ENCODE peak calls at places on chromosomes 6 and 20, in nine cellular contexts. One of them, this sample, is unnamed.

GRCh38 chr20:2301164-2301622 is 5.4 kb downstream of the TGM3 start:
- DNase-seq in testis: peak; percentile 49
- DNase-seq in uterus: peak; percentile 17
- DNase-seq in H1: no peak
- DNase-seq in naive thymus-derived CD4-positive, alpha-beta T cell: no peak
- DNase-seq in kidney: no peak
- DNase-seq in sigmoid colon: peak; percentile 77
- DNase-seq in HCT116: no peak
- DNase-seq in CD8-positive, alpha-beta T cell: no peak
- DNase-seq in this sample: peak; percentile 80

GRCh38 chr20:55173601-55174000 is 698.2 kb downstream of the DOK5 start:
- DNase-seq in H1: no peak
- DNase-seq in uterus: no peak
- DNase-seq in CD8-positive, alpha-beta T cell: no peak
- DNase-seq in testis: peak; percentile 15
- DNase-seq in kidney: no peak
- DNase-seq in sigmoid colon: no peak
- DNase-seq in naive thymus-derived CD4-positive, alpha-beta T cell: no peak
- DNase-seq in HCT116: no peak
- DNase-seq in this sample: no peak

GRCh38 chr6:28252507-28252975 is 472 bp upstream of the ZKSCAN4 start:
- DNase-seq in naive thymus-derived CD4-positive, alpha-beta T cell: no peak
- DNase-seq in uterus: no peak
- DNase-seq in kidney: no peak
- DNase-seq in H1: no peak
- DNase-seq in sigmoid colon: no peak
- DNase-seq in testis: no peak
- DNase-seq in HCT116: no peak
- DNase-seq in CD8-positive, alpha-beta T cell: no peak
- DNase-seq in this sample: no peak

GRCh38 chr6:30541515-30542403 is 14.5 kb downstream of the GNL1 start:
- DNase-seq in HCT116: peak; percentile 83
- DNase-seq in H1: peak; percentile 57
- DNase-seq in CD8-positive, alpha-beta T cell: peak; percentile 83
- DNase-seq in kidney: peak; percentile 83
- DNase-seq in naive thymus-derived CD4-positive, alpha-beta T cell: peak; percentile 82
- DNase-seq in testis: peak; percentile 86
- DNase-seq in sigmoid colon: peak; percentile 86
- DNase-seq in uterus: peak; percentile 77
- DNase-seq in this sample: peak; percentile 83

GRCh38 chr6:94510877-94511276 is 1066.5 kb upstream of the MANEA start:
- DNase-seq in CD8-positive, alpha-beta T cell: no peak
- DNase-seq in HCT116: no peak
- DNase-seq in kidney: peak; percentile 62
- DNase-seq in naive thymus-derived CD4-positive, alpha-beta T cell: no peak
- DNase-seq in sigmoid colon: peak; percentile 57
- DNase-seq in H1: no peak
- DNase-seq in testis: peak; percentile 14
- DNase-seq in uterus: no peak
- DNase-seq in this sample: no peak

GRCh38 chr6:131954099-131954774 is 3.1 kb upstream of the CCN2 start:
- DNase-seq in uterus: no peak
- DNase-seq in H1: no peak
- DNase-seq in CD8-positive, alpha-beta T cell: no peak
- DNase-seq in sigmoid colon: no peak
- DNase-seq in testis: no peak
- DNase-seq in naive thymus-derived CD4-positive, alpha-beta T cell: no peak
- DNase-seq in kidney: no peak
- DNase-seq in HCT116: no peak
- DNase-seq in this sample: no peak

GRCh38 chr20:52539891-52540290 is 348.3 kb upstream of the ZFP64 start:
- DNase-seq in naive thymus-derived CD4-positive, alpha-beta T cell: no peak
- DNase-seq in uterus: no peak
- DNase-seq in H1: no peak
- DNase-seq in HCT116: no peak
- DNase-seq in kidney: no peak
- DNase-seq in testis: no peak
- DNase-seq in sigmoid colon: no peak
- DNase-seq in CD8-positive, alpha-beta T cell: no peak
- DNase-seq in this sample: no peak

GRCh38 chr6:148513145-148514071 is 170.8 kb downstream of the SASH1 start:
- DNase-seq in naive thymus-derived CD4-positive, alpha-beta T cell: no peak
- DNase-seq in kidney: peak; percentile 85
- DNase-seq in H1: no peak
- DNase-seq in uterus: peak; percentile 58
- DNase-seq in testis: no peak
- DNase-seq in CD8-positive, alpha-beta T cell: no peak
- DNase-seq in sigmoid colon: no peak
- DNase-seq in HCT116: no peak
- DNase-seq in this sample: no peak

GRCh38 chr6:4806308-4807190 is 30.3 kb downstream of the CDYL start:
- DNase-seq in testis: peak; percentile 55
- DNase-seq in naive thymus-derived CD4-positive, alpha-beta T cell: no peak
- DNase-seq in kidney: no peak
- DNase-seq in CD8-positive, alpha-beta T cell: no peak
- DNase-seq in uterus: no peak
- DNase-seq in H1: no peak
- DNase-seq in HCT116: no peak
- DNase-seq in sigmoid colon: no peak
- DNase-seq in this sample: no peak

GRCh38 chr6:85405853-85406198 is 44.1 kb upstream of the NT5E start:
- DNase-seq in HCT116: no peak
- DNase-seq in H1: no peak
- DNase-seq in CD8-positive, alpha-beta T cell: no peak
- DNase-seq in kidney: no peak
- DNase-seq in testis: no peak
- DNase-seq in sigmoid colon: no peak
- DNase-seq in uterus: no peak
- DNase-seq in naive thymus-derived CD4-positive, alpha-beta T cell: no peak
- DNase-seq in this sample: no peak

GRCh38 chr20:57393321-57394086 is 2.3 kb downstream of the RBM38 start:
- DNase-seq in CD8-positive, alpha-beta T cell: peak; percentile 20
- DNase-seq in naive thymus-derived CD4-positive, alpha-beta T cell: no peak
- DNase-seq in H1: no peak
- DNase-seq in uterus: peak; percentile 79
- DNase-seq in HCT116: no peak
- DNase-seq in testis: no peak
- DNase-seq in kidney: peak; percentile 37
- DNase-seq in sigmoid colon: peak; percentile 67
- DNase-seq in this sample: peak; percentile 25
- H3K4me1 ChIP-seq in CD8-positive, alpha-beta T cell: peaks cover 73% of the 10 kb centered on the region
- H3K4me1 ChIP-seq in naive thymus-derived CD4-positive, alpha-beta T cell: peaks cover 69% of the 10 kb centered on the region
- H3K4me1 ChIP-seq in H1: peaks cover 27% of the 10 kb centered on the region
- H3K4me1 ChIP-seq in uterus: no peaks in the 10 kb centered on the region
- H3K4me1 ChIP-seq in HCT116: peaks cover 24% of the 10 kb centered on the region
- H3K4me1 ChIP-seq in testis: peaks cover 68% of the 10 kb centered on the region
- H3K4me1 ChIP-seq in kidney: peaks cover 38% of the 10 kb centered on the region
- H3K4me1 ChIP-seq in sigmoid colon: peaks cover 84% of the 10 kb centered on the region
- H3K4me1 ChIP-seq in this sample: peaks cover 76% of the 10 kb centered on the region

DNA sequence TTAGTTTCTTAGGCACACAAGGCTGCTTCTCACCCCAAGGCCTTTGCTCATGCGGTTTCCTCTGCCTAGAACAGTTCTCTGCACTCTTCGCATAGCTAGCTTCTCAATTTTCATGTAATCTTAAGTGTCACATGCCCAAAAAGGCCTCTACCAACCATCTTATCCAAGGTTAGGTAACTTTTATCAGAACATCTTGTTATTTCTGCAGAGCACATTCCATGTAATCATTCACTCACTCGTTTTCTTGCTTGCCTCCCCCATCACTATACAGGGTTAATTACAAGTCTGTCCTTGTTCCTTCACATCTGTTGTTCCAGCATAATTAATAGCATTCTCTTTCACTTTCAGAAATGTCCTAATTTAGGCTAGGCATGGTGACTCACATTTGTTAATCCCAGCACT is 53.8 kb downstream of the NCOA6 start:
- DNase-seq in testis: no peak
- DNase-seq in naive thymus-derived CD4-positive, alpha-beta T cell: no peak
- DNase-seq in uterus: no peak
- DNase-seq in sigmoid colon: no peak
- DNase-seq in HCT116: no peak
- DNase-seq in CD8-positive, alpha-beta T cell: no peak
- DNase-seq in H1: no peak
- DNase-seq in kidney: no peak
- DNase-seq in this sample: no peak
- H3K27ac ChIP-seq in testis: peak overlapping the region; percentile 55
- H3K27ac ChIP-seq in naive thymus-derived CD4-positive, alpha-beta T cell: no peak overlapping the region
- H3K27ac ChIP-seq in uterus: no peak overlapping the region
- H3K27ac ChIP-seq in sigmoid colon: no peak overlapping the region
- H3K27ac ChIP-seq in HCT116: no peak overlapping the region
- H3K27ac ChIP-seq in CD8-positive, alpha-beta T cell: no peak overlapping the region
- H3K27ac ChIP-seq in H1: no peak overlapping the region
- H3K27ac ChIP-seq in kidney: no peak overlapping the region
- H3K27ac ChIP-seq in this sample: no peak overlapping the region

DNA sequence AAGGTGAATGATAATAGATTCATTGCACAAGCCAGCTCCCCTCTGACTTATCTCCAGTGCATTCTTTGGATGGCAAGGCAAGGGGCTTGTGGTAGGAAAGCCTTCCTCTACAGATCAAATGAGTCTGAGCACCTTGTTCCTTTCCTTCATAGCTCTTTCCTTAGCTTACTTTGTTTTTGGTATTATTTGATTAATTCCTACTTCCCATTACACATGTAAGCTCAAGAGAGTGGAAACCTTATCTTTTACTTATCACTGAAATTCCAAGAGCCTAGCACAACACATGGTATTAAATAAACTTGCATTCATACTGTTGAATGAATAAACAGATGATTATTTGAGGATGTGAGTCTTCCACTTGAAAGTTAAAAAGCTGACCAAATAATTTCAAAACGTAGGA is 41.7 kb downstream of the FRK start:
- DNase-seq in kidney: no peak
- DNase-seq in naive thymus-derived CD4-positive, alpha-beta T cell: no peak
- DNase-seq in testis: no peak
- DNase-seq in CD8-positive, alpha-beta T cell: no peak
- DNase-seq in HCT116: no peak
- DNase-seq in sigmoid colon: no peak
- DNase-seq in uterus: no peak
- DNase-seq in H1: no peak
- DNase-seq in this sample: no peak
- H3K4me1 ChIP-seq in kidney: peaks cover 16% of the 10 kb centered on the region
- H3K4me1 ChIP-seq in naive thymus-derived CD4-positive, alpha-beta T cell: no peaks in the 10 kb centered on the region
- H3K4me1 ChIP-seq in testis: no peaks in the 10 kb centered on the region
- H3K4me1 ChIP-seq in CD8-positive, alpha-beta T cell: no peaks in the 10 kb centered on the region
- H3K4me1 ChIP-seq in HCT116: no peaks in the 10 kb centered on the region
- H3K4me1 ChIP-seq in sigmoid colon: no peaks in the 10 kb centered on the region
- H3K4me1 ChIP-seq in uterus: no peaks in the 10 kb centered on the region
- H3K4me1 ChIP-seq in H1: no peaks in the 10 kb centered on the region
- H3K4me1 ChIP-seq in this sample: peaks cover 23% of the 10 kb centered on the region

GRCh38 chr6:158666637-158667359 is 16.9 kb downstream of the SYTL3 start:
- DNase-seq in sigmoid colon: peak; percentile 35
- DNase-seq in kidney: no peak
- DNase-seq in naive thymus-derived CD4-positive, alpha-beta T cell: no peak
- DNase-seq in testis: no peak
- DNase-seq in CD8-positive, alpha-beta T cell: no peak
- DNase-seq in H1: no peak
- DNase-seq in HCT116: no peak
- DNase-seq in uterus: no peak
- DNase-seq in this sample: peak; percentile 84

GRCh38 chr6:158665332-158665731 is 15.5 kb downstream of the SYTL3 start:
- DNase-seq in uterus: no peak
- DNase-seq in HCT116: no peak
- DNase-seq in CD8-positive, alpha-beta T cell: no peak
- DNase-seq in naive thymus-derived CD4-positive, alpha-beta T cell: no peak
- DNase-seq in sigmoid colon: no peak
- DNase-seq in kidney: no peak
- DNase-seq in H1: no peak
- DNase-seq in testis: no peak
- DNase-seq in this sample: no peak

GRCh38 chr6:158661156-158661555 is 11.3 kb downstream of the SYTL3 start:
- DNase-seq in uterus: no peak
- DNase-seq in CD8-positive, alpha-beta T cell: no peak
- DNase-seq in naive thymus-derived CD4-positive, alpha-beta T cell: no peak
- DNase-seq in testis: no peak
- DNase-seq in kidney: no peak
- DNase-seq in HCT116: no peak
- DNase-seq in sigmoid colon: peak; percentile 6
- DNase-seq in H1: no peak
- DNase-seq in this sample: no peak

GRCh38 chr6:158662607-158663464 is 13.0 kb downstream of the SYTL3 start:
- DNase-seq in uterus: peak; percentile 44
- DNase-seq in kidney: no peak
- DNase-seq in CD8-positive, alpha-beta T cell: no peak
- DNase-seq in H1: no peak
- DNase-seq in sigmoid colon: peak; percentile 58
- DNase-seq in testis: no peak
- DNase-seq in naive thymus-derived CD4-positive, alpha-beta T cell: peak; percentile 66
- DNase-seq in HCT116: no peak
- DNase-seq in this sample: no peak

DNA sequence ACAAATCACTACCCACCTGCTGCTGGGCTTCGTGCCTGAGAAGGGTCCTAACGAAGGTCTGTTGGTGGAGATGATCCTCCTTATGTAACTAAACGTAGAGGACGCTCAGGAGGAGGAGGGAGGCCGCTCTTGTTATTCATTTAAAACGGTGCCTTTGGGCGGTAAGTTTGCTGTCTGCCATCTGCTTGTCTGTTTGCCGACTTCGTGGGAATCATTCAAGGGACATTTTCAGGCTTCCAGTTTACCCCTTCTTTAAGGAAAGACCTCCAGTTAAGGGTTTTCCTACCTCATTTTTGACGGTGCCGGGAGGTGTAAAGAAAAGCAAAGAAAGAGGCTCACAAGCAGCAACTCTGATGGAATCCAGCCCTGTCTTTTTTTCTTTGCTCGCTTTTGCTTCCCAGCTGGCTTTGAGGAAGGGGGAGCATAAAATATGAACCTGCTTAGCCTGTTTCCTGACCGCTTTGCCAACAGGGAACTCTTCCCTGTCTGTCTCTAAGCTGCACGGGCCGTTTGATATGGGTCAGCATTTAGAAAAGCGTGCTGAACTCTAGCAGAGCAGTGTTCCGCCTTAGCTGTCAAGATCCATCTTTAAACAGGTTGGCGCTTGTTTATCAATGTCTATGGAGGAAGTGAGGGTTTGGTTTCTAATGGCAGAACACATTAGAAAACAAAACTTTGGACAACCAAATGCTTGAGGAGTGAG is 13.8 kb downstream of the SYTL3 start:
- DNase-seq in HCT116: no peak
- DNase-seq in naive thymus-derived CD4-positive, alpha-beta T cell: no peak
- DNase-seq in uterus: no peak
- DNase-seq in sigmoid colon: no peak
- DNase-seq in kidney: no peak
- DNase-seq in CD8-positive, alpha-beta T cell: no peak
- DNase-seq in H1: no peak
- DNase-seq in testis: no peak
- DNase-seq in this sample: no peak
- H3K27ac ChIP-seq in HCT116: no peak overlapping the region
- H3K27ac ChIP-seq in naive thymus-derived CD4-positive, alpha-beta T cell: peak overlapping the region; percentile 75
- H3K27ac ChIP-seq in uterus: peak overlapping the region; percentile 73
- H3K27ac ChIP-seq in sigmoid colon: peak overlapping the region; percentile 54
- H3K27ac ChIP-seq in kidney: no peak overlapping the region
- H3K27ac ChIP-seq in CD8-positive, alpha-beta T cell: peak overlapping the region; percentile 42
- H3K27ac ChIP-seq in H1: no peak overlapping the region
- H3K27ac ChIP-seq in testis: peak overlapping the region; percentile 13
- H3K27ac ChIP-seq in this sample: peak overlapping the region; percentile 61

This sample was measured in lower lobe of right lung.